ENCODE peak calls at places on chromosomes 13 and 19, in eight cellular contexts. J, R, Y, Z, F, E, W and N are unnamed samples.

GRCh38 chr19:34733826-34734600 is at the start of gene ZNF181:
- DNase-seq in J (peak), R (peak), Y (peak), Z (peak), F (peak), E (peak), W (peak), N (peak)

GRCh38 chr19:16381756-16382401 is 57.3 kb downstream of the KLF2 start:
- DNase-seq in J (peak), R (peak), Y (no peak), Z (peak), F (no peak), E (peak), W (no peak), N (peak)

GRCh38 chr13:103371271-103371670 is 305.1 kb upstream of the SLC10A2 start:
- DNase-seq in J (no peak), R (no peak), Y (peak), Z (no peak), F (no peak), E (no peak), W (no peak), N (no peak)

GRCh38 chr13:75906315-75906714 is 270.2 kb downstream of the LMO7 start:
- DNase-seq in J (no peak), R (no peak), Y (no peak), Z (no peak), F (no peak), E (no peak), W (no peak), N (no peak)

GRCh38 chr13:113149711-113150544 is 8.5 kb upstream of the PROZ start:
- DNase-seq in J (no peak), R (peak), Y (no peak), Z (no peak), F (no peak), E (no peak), W (no peak), N (no peak)

GRCh38 chr19:18731562-18732008 is 48.1 kb downstream of the CRTC1 start:
- DNase-seq in J (no peak), R (no peak), Y (peak), Z (no peak), F (no peak), E (no peak), W (peak), N (peak)

GRCh38 chr19:2253106-2254051 is 2.8 kb downstream of the JSRP1 start:
- DNase-seq in J (no peak), R (no peak), Y (no peak), Z (peak), F (no peak), E (no peak), W (no peak), N (no peak)

GRCh38 chr13:109600078-109600477 is 186.3 kb downstream of the IRS2 start:
- DNase-seq in J (no peak), R (no peak), Y (no peak), Z (no peak), F (no peak), E (no peak), W (no peak), N (no peak)

GRCh38 chr13:31334547-31334946 is 134.8 kb downstream of the B3GLCT start:
- DNase-seq in J (no peak), R (no peak), Y (no peak), Z (no peak), F (no peak), E (no peak), W (no peak), N (no peak)

DNA sequence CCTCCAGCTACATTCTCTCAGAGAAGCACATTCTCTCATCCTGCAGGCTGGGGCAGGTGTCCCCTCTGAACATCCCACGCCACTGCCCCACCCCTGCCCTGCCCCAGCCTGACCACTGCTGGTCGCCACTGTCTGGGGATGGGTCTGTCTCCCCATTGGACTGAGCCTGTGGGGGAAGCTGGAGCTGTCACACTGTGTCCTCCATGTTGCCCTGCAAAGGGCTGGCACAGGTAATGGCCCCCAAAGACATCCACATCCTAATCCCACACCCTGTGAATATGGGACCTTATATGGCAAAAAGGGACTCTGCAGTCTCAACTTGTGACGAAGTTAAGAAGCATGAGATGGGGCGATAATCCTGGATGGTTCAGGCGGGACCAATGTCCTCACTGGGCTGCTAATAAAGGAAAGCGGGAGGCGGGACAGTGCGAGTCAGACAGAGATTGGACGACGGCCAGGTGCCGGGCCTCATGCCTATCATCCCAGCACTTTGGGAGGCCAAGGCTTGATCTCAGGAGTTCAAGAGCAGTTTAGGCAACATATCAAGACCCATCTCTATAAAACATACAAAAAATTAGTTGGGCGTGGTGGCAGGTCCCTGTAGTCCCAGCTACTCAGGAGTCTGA is 9.1 kb downstream of the AP2S1 start:
- DNase-seq in J (no peak), R (peak), Y (peak), Z (no peak), F (no peak), E (no peak), W (peak), N (peak)
- H3K4me3 ChIP-seq in J (no peak), R (no peak), Y (no peak), Z (no peak), F (no peak), E (no peak), W (no peak), N (no peak)

GRCh38 chr13:106612688-106613087 is 44.8 kb upstream of the ARGLU1 start:
- DNase-seq in J (no peak), R (peak), Y (no peak), Z (no peak), F (no peak), E (no peak), W (peak), N (peak)
- TF ChIP-seq CTCF in J (no peak), R (no peak), Y (no peak), Z (no peak), F (no peak), E (no peak), W (no peak), N (no peak)

GRCh38 chr13:98111168-98112098 is 31.5 kb upstream of the FARP1 start:
- DNase-seq in J (no peak), R (no peak), Y (no peak), Z (no peak), F (no peak), E (no peak), W (no peak), N (no peak)

GRCh38 chr13:98109226-98109625 is 33.7 kb upstream of the FARP1 start:
- DNase-seq in J (no peak), R (no peak), Y (no peak), Z (no peak), F (no peak), E (no peak), W (no peak), N (no peak)

GRCh38 chr13:98112456-98112855 is 30.4 kb upstream of the FARP1 start:
- DNase-seq in J (no peak), R (no peak), Y (no peak), Z (no peak), F (no peak), E (no peak), W (no peak), N (no peak)

GRCh38 chr13:98108330-98108729 is 34.6 kb upstream of the FARP1 start:
- DNase-seq in J (no peak), R (no peak), Y (peak), Z (no peak), F (no peak), E (no peak), W (peak), N (peak)

GRCh38 chr13:98110749-98111148 is 32.1 kb upstream of the FARP1 start:
- DNase-seq in J (no peak), R (no peak), Y (no peak), Z (no peak), F (no peak), E (no peak), W (no peak), N (no peak)
- H3K4me3 ChIP-seq in J (no peak), R (no peak), Y (no peak), Z (no peak), F (no peak), E (no peak), W (no peak), N (no peak)

DNA sequence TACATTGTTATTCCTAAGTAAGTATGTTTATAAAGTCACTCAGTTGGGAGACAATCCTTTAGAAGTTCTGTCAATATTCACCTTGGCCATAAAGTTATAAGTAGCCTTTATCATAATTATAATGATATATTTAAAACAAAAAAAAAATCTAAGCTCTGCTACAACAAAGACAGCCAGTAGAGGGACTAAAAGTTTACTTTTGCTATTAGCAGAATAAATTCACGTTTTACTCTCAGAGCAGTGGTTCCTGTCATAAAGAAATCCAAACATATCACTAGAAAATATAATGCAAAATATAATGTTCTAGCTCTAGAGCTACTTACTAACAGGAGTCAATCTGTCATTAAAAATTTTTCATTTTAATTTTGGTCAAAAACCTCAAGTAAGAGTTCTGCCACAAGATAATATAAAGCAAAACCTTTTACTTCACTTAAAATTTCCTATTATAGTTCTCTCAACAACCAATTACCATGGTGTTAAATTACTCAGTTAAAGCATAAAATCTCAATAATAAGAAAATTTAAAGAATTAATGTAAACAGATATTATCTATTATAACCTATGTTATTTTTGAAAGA is 17.7 kb downstream of the INTS6 start:
- DNase-seq in J (no peak), R (no peak), Y (no peak), Z (no peak), F (peak), E (no peak), W (peak), N (peak)
- TF ChIP-seq CTCF in J (peak), R (peak), Y (peak), Z (no peak), F (peak), E (peak), W (peak), N (peak)

DNA sequence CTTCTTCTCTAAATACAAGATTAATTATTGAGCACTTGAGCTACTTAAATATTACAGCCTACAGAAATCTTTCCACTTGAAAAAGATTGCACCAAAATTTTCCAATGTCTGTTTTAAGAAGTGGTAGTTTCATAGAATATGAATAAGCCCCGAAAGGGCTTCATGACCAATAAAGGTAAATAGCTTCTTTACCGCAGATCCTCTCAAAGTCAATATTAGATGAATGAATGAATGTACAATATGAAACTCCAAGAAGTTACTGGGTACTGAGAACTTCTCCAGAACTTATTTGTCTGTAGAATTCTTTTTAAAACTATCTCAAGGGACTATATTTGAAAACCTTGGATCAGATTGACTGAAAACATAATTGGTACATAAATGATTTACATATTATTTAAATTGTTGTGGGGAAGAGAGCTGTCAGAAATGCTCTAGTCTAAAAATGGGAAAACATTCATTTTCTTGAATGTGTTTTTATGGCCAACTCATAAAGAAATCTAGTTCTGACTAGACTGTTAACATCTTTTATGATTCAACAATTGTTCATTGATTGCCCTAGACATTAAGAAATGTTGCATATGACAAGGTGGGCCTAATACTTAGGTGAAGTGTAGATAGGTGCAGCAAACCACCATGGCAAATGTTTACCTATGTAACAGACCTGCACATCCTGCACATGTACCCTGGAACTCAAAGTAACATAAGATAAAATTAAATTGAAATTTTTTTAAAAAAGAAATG is 227.0 kb downstream of the SPRY2 start:
- DNase-seq in J (no peak), R (no peak), Y (no peak), Z (no peak), F (no peak), E (no peak), W (no peak), N (no peak)
- H3K4me3 ChIP-seq in J (no peak), R (no peak), Y (no peak), Z (no peak), F (no peak), E (no peak), W (no peak), N (no peak)

GRCh38 chr13:87680298-87680697 is 9.1 kb downstream of the SLITRK5 start:
- DNase-seq in J (no peak), R (no peak), Y (no peak), Z (no peak), F (no peak), E (no peak), W (no peak), N (no peak)
- TF ChIP-seq CTCF in J (peak), R (no peak), Y (no peak), Z (no peak), F (peak), E (no peak), W (no peak), N (no peak)

GRCh38 chr19:38733241-38733492 is 11.1 kb downstream of the CAPN12 start:
- DNase-seq in J (no peak), R (no peak), Y (no peak), Z (no peak), F (no peak), E (no peak), W (no peak), N (no peak)
- H3K4me3 ChIP-seq in J (no peak), R (no peak), Y (no peak), Z (no peak), F (no peak), E (no peak), W (no peak), N (no peak)

GRCh38 chr13:105410602-105411001 is 1124.9 kb downstream of the EFNB2 start:
- DNase-seq in J (peak), R (no peak), Y (no peak), Z (no peak), F (peak), E (peak), W (peak), N (peak)
- TF ChIP-seq CTCF in J (peak), R (peak), Y (peak), Z (peak), F (peak), E (peak), W (peak), N (peak)